ENCODE peak calls at places on chromosomes 11 and 22, in six cellular contexts. E is cardiac fibroblast; P is heart right ventricle; G is CD4-positive, alpha-beta T cell; H is endodermal cell; C is Caco-2. Q is an unnamed sample.
A peak's percentile ranks its signal among the peaks of the same experiment; 100 is the strongest.

GRCh38 chr11:128714881-128715280 is 21.0 kb downstream of the FLI1 start:
- DNase-seq in E (peak; percentile 94), P (no peak), G (no peak), H (no peak), C (no peak), Q (no peak)

GRCh38 chr11:61647529-61647928 is 32.7 kb upstream of the DAGLA start:
- DNase-seq in E (no peak), P (no peak), G (no peak), H (no peak), C (no peak), Q (no peak)

GRCh38 chr11:71248656-71249055 is 3.7 kb downstream of the SHANK2 start:
- DNase-seq in E (no peak), P (no peak), G (no peak), H (no peak), C (no peak), Q (peak; percentile 30)

GRCh38 chr11:103483996-103484395 is 374.8 kb downstream of the DYNC2H1 start:
- DNase-seq in E (no peak), P (no peak), G (no peak), H (no peak), C (no peak), Q (no peak)

GRCh38 chr11:77090046-77090372 is 12.6 kb upstream of the OMP start:
- DNase-seq in E (no peak), P (no peak), G (no peak), H (no peak), C (no peak), Q (peak; percentile 55)

GRCh38 chr11:86481399-86481798 is 106.7 kb downstream of the CCDC81 start:
- DNase-seq in E (no peak), P (no peak), G (no peak), H (no peak), C (no peak), Q (no peak)

GRCh38 chr11:75532200-75532972 is 6.6 kb upstream of the GDPD5 start:
- DNase-seq in E (peak; percentile 61), P (peak; percentile 62), G (peak; percentile 83), H (peak; percentile 94), C (peak; percentile 91), Q (no peak)

GRCh38 chr11:130611791-130612251 is 163.4 kb downstream of the ADAMTS15 start:
- DNase-seq in E (peak; percentile 59), P (no peak), G (no peak), H (no peak), C (no peak), Q (no peak)

GRCh38 chr11:114160884-114161283 is 101.4 kb downstream of the ZBTB16 start:
- DNase-seq in E (no peak), P (no peak), G (no peak), H (no peak), C (no peak), Q (no peak)

GRCh38 chr11:63518548-63518947 is 12.7 kb downstream of the LGALS12 start:
- DNase-seq in E (peak; percentile 62), P (no peak), G (no peak), H (no peak), C (no peak), Q (no peak)

GRCh38 chr11:68927280-68928107 is 23.8 kb downstream of the IGHMBP2 start:
- DNase-seq in E (peak; percentile 69), P (no peak), G (no peak), H (no peak), C (no peak), Q (peak; percentile 29)

GRCh38 chr11:84142411-84142810 is 856.2 kb upstream of the CCDC90B start:
- DNase-seq in E (no peak), P (no peak), G (no peak), H (peak; percentile 48), C (no peak), Q (no peak)

GRCh38 chr22:43867839-43868652 is 5.7 kb upstream of the SULT4A1 start:
- DNase-seq in E (peak; percentile 57), P (peak; percentile 71), G (no peak), H (peak; percentile 94), C (peak; percentile 73), Q (peak; percentile 72)

GRCh38 chr11:57778318-57779037 is 16.9 kb downstream of the CTNND1 start:
- DNase-seq in E (peak; percentile 100), P (peak; percentile 88), G (no peak), H (peak; percentile 94), C (peak; percentile 90), Q (no peak)

GRCh38 chr11:28528217-28528616 is 420.0 kb downstream of the METTL15 start:
- DNase-seq in E (no peak), P (no peak), G (no peak), H (no peak), C (no peak), Q (no peak)

GRCh38 chr11:43518407-43519165 is 159.9 kb downstream of the TTC17 start:
- DNase-seq in E (no peak), P (no peak), G (no peak), H (peak; percentile 3), C (no peak), Q (no peak)

GRCh38 chr11:65574963-65575567 is 788 bp upstream of the EHBP1L1 start:
- DNase-seq in E (no peak), P (no peak), G (no peak), H (peak; percentile 70), C (peak; percentile 58), Q (no peak)

GRCh38 chr22:46287873-46288751 is 8.6 kb upstream of the GTSE1 start:
- DNase-seq in E (no peak), P (peak; percentile 47), G (no peak), H (no peak), C (no peak), Q (no peak)

GRCh38 chr11:121451982-121452608 is at the start of gene SORL1:
- DNase-seq in E (peak; percentile 42), P (peak; percentile 76), G (peak; percentile 70), H (peak; percentile 95), C (peak; percentile 94), Q (no peak)

GRCh38 chr11:3641701-3642070 is at the start of gene ART5:
- DNase-seq in E (no peak), P (no peak), G (no peak), H (no peak), C (no peak), Q (no peak)

GRCh38 chr11:132357811-132358572 is 987.6 kb downstream of the NTM start:
- DNase-seq in E (no peak), P (no peak), G (no peak), H (no peak), C (no peak), Q (no peak)

GRCh38 chr11:118608268-118609214 is 1.1 kb downstream of the PHLDB1 start:
- DNase-seq in E (peak; percentile 92), P (peak; percentile 81), G (peak; percentile 86), H (peak; percentile 67), C (peak; percentile 64), Q (peak; percentile 93)

GRCh38 chr11:125164422-125165110 is at the start of gene PKNOX2:
- DNase-seq in E (peak; percentile 88), P (peak; percentile 83), G (peak; percentile 39), H (peak; percentile 96), C (peak; percentile 89), Q (peak; percentile 98)

DNA sequence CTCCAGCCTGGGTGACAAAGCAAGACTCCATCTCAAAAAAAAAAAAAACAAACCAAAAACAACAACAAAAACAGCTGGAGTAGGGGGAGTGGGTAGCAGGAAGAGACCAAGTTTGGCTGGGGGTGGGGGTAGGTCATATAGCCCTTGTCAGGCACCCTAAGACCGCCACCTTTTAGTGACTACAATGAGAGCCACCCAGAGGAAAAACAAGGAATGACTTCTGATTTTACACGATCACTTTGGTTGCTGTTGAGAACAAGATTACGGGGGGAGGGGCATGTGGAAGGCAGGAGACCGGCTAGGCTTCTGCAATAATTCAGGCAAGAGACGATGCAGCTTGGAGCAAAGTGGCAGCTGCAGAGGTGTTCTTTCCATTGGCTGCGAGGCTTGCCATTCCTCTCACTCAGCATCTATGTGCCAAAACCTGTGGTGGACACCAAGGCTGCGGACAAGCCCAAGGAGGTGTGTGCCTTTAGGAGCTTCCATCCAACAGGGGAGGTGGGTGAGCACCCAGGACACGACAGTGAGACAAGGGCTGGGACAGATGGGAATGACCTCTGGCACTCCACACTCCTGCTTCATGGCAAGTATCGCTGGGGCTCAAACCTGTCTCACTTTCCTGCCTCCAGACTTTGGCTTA is 1.7 kb downstream of the RPS19BP1 start:
- DNase-seq in E (peak; percentile 67), P (no peak), G (no peak), H (peak; percentile 74), C (peak; percentile 48), Q (no peak)
- TF ChIP-seq CTCF in E (peak; percentile 22), P (no peak), G (no peak), H (peak; percentile 54), C (no peak), Q (peak; percentile 66)

GRCh38 chr11:79471071-79471470 is 30.2 kb upstream of the TENM4 start:
- DNase-seq in E (no peak), P (no peak), G (no peak), H (peak; percentile 82), C (peak; percentile 16), Q (no peak)

DNA sequence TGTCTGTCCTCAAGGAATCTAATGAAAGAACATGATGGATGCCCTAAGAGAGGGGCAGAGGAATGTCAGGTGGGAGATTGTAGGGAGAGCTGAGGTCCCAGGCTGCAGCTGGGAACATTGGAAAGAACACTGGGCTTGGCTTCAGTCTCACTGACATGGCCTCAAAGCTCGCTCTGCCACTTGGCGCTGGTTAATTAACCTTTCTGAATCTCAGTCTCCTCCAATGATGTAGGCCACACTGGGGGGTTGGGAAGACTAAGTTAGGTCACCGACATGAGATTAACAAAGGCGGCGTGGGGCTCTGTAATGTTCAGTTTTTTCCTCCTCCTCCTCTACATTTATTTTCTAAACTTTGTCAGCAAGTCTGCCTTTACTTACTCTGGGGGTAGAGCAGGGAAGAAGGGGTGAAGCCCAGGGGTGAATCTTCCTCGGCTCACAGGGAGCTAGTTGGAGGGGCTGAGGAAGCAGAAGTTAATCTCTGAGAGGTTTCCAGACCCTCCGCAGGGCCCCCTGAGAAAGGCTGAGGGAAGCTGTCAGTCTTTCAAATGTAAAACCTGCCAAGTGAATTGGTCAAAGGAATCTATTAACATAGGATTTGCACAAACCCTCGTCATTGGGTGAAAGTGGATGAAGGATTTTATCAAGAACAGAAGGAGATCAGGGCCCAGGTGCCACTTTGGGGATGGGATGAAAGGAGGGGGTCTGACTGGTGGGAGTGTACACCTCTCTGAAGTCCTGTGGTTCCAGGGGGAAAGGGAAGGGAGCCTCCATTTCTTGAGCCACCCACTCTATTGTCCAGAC is 32.1 kb upstream of the TENM4 start:
- DNase-seq in E (no peak), P (no peak), G (no peak), H (peak; percentile 86), C (no peak), Q (no peak)
- TF ChIP-seq CTCF in E (no peak), P (no peak), G (no peak), H (no peak), C (no peak), Q (no peak)

GRCh38 chr22:19035474-19036228 is 86.6 kb downstream of the DGCR2 start:
- DNase-seq in E (no peak), P (no peak), G (no peak), H (peak; percentile 90), C (peak; percentile 34), Q (no peak)
- TF ChIP-seq CTCF in E (no peak), P (no peak), G (no peak), H (peak; percentile 49), C (no peak), Q (no peak)

DNA sequence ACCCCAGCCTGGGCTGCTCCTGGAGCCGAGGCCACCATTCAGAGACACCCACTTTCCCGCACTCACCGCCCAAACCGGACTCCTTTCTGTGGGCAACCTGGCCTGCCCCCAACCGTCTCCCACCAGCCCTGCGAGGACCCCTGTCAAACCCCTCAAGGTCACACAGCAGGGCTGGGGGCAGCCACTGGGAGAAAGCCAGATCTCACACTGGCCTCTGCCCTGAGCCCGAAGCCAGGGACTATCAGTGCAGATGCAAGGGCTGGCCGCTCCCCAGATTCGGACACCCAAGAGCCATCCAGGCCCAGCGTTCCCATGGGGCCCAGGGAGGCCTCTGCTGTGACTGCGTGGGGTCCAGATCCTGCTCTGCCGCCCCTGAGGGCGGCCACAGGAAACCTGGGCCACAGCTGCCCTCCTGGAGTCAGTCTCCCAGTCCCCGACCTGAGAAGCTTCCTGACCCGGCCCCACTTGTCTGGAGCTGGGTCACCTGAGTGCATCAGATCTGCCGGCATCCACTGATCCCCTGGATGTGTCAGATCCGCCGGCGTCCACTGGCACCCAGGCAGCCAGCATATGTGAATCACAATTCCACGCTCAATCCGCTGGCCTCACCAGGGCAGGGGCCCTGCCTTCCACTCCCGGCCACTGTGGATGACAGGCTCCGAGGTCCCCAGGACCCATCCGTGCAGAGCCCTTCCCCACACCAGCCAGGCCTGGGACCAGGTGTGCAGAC is 139.7 kb downstream of the BRD1 start:
- DNase-seq in E (no peak), P (no peak), G (no peak), H (peak; percentile 35), C (no peak), Q (no peak)
- TF ChIP-seq CTCF in E (no peak), P (no peak), G (no peak), H (no peak), C (no peak), Q (no peak)